ENCODE peak calls at places on chromosomes 12 and 14, in eight cellular contexts. J, U, P, Z, H, Q, O and V are unnamed samples. For H3K27me3, the result is how much of the 10 kb centered on the place peaks cover.

GRCh38 chr14:69484444-69485113 is at the start of gene PLEKHD1:
- DNase-seq in J (peak), U (peak), P (no peak), Z (no peak), H (peak), Q (no peak), O (peak), V (no peak)

GRCh38 chr14:96156804-96157760 is 47.6 kb upstream of the BDKRB2 start:
- DNase-seq in J (no peak), U (no peak), P (no peak), Z (no peak), H (no peak), Q (no peak), O (peak), V (no peak)

GRCh38 chr14:23664207-23664885 is 28.2 kb downstream of the DHRS2 start:
- DNase-seq in J (no peak), U (no peak), P (no peak), Z (no peak), H (no peak), Q (no peak), O (no peak), V (no peak)

GRCh38 chr12:71504471-71504852 is 64.9 kb downstream of the LGR5 start:
- DNase-seq in J (peak), U (no peak), P (no peak), Z (peak), H (no peak), Q (no peak), O (no peak), V (peak)

GRCh38 chr12:11836282-11836963 is 186.9 kb downstream of the ETV6 start:
- DNase-seq in J (no peak), U (no peak), P (no peak), Z (peak), H (no peak), Q (no peak), O (no peak), V (no peak)

GRCh38 chr14:75249958-75250336 is 28.7 kb upstream of the FOS start:
- DNase-seq in J (no peak), U (no peak), P (no peak), Z (no peak), H (no peak), Q (no peak), O (no peak), V (no peak)

GRCh38 chr14:68937790-68938514 is 41.1 kb downstream of the ACTN1 start:
- DNase-seq in J (peak), U (peak), P (no peak), Z (peak), H (peak), Q (no peak), O (peak), V (peak)

GRCh38 chr14:96484391-96484790 is 17.8 kb upstream of the PAPOLA start:
- DNase-seq in J (no peak), U (no peak), P (no peak), Z (no peak), H (no peak), Q (no peak), O (no peak), V (no peak)

GRCh38 chr14:34355584-34356266 is 106.3 kb downstream of the SPTSSA start:
- DNase-seq in J (no peak), U (peak), P (peak), Z (peak), H (peak), Q (no peak), O (no peak), V (no peak)

GRCh38 chr12:4031703-4032291 is 158.6 kb upstream of the PARP11 start:
- DNase-seq in J (no peak), U (no peak), P (no peak), Z (peak), H (peak), Q (no peak), O (peak), V (peak)

GRCh38 chr12:4032906-4033628 is 159.9 kb upstream of the PARP11 start:
- DNase-seq in J (no peak), U (no peak), P (no peak), Z (no peak), H (peak), Q (no peak), O (no peak), V (no peak)

GRCh38 chr12:4036872-4037271 is 163.7 kb upstream of the PARP11 start:
- DNase-seq in J (no peak), U (no peak), P (no peak), Z (no peak), H (no peak), Q (no peak), O (no peak), V (no peak)

GRCh38 chr12:4037747-4038312 is 164.6 kb upstream of the PARP11 start:
- DNase-seq in J (peak), U (no peak), P (peak), Z (peak), H (peak), Q (no peak), O (peak), V (no peak)

GRCh38 chr12:4034926-4035325 is 161.7 kb upstream of the PARP11 start:
- DNase-seq in J (no peak), U (no peak), P (no peak), Z (no peak), H (no peak), Q (no peak), O (no peak), V (no peak)
- H3K27me3 ChIP-seq in J (half or more), U (under half), P (under half), Z (under half), H (under half), Q (under half), O (under half), V (under half)

DNA sequence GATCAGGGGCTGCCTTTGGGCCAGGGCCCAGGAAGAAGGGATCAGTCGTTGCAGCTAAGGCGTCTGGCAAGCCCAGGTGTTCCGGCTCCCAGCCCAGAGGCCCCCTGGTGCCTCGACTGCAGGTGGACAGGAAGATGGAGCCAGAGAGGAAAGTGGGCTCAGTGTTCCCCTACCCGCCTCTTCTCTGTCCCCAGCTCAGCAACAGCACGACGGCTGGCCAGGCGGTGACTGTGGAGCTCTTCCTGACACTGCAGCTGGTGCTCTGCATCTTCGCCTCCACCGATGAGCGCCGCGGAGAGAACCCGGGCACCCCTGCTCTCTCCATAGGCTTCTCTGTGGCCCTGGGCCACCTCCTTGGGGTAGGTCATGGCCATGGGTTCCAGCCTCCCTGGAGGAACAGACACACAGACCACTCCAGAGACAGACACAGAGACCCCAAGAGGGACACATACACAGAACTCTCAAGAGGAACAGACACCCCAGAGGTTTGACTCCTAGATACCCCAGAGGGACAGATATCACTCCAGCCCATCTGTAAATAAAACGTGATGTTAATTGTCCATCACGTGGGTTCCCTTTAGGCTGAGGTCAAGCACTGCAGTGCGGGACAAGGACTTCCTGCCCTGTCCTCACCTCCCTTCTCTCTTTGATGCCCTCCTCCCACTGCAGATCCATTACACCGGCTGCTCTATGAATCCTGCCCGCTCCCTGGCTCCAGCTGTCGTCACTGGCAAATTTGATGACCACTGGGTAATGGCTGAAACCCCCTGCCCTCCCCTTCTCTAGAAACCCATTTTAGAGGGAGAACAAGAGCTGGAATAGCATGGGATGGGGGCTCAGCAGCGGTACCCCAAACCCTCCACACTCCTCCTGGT is 3.7 kb downstream of the AQP2 start:
- DNase-seq in J (no peak), U (no peak), P (no peak), Z (no peak), H (no peak), Q (no peak), O (no peak), V (no peak)
- H3K27me3 ChIP-seq in J (under half), U (under half), P (under half), Z (half or more), H (under half), Q (under half), O (under half), V (half or more)

GRCh38 chr12:22474970-22475720 is 69.2 kb downstream of the C2CD5 start:
- DNase-seq in J (no peak), U (no peak), P (no peak), Z (no peak), H (no peak), Q (no peak), O (no peak), V (no peak)

GRCh38 chr12:22480016-22480415 is 64.3 kb downstream of the C2CD5 start:
- DNase-seq in J (peak), U (no peak), P (no peak), Z (no peak), H (no peak), Q (no peak), O (no peak), V (no peak)

GRCh38 chr12:22473212-22473611 is 71.1 kb downstream of the C2CD5 start:
- DNase-seq in J (no peak), U (no peak), P (no peak), Z (no peak), H (no peak), Q (no peak), O (no peak), V (no peak)

GRCh38 chr12:22477894-22478287 is 66.5 kb downstream of the C2CD5 start:
- DNase-seq in J (no peak), U (no peak), P (no peak), Z (no peak), H (no peak), Q (no peak), O (no peak), V (no peak)

DNA sequence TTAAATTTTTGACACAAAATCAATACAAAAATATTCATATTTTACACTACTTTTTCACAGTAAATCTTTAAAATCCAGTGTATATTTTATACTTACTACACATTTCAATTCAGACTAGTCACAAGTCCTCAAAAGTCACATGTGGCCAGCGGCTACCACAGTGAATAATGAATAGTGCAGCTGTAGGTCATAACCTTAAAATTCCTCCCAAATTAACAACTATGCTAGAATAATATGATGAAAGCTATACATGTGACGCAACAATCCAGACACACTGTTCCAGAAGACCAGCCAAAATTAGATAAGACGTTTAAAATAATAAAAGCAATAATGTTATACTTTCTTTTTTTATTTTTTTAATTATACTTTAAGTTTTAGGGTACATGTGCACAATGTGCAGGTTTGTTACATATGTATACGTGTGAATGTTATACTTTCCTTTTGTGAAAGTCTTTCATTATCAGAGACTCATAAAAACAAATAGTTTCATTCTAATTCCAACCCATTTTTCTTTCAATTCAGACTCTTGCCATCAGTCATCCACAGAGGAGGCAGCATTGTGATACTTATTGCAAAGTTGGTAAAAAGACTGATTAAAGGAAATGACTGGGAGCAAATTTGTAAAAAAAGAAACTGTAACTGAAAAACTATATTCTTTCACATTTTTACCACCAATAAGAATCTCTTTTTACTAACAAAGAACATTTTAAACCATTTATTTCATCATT is 67.0 kb downstream of the C2CD5 start:
- DNase-seq in J (no peak), U (no peak), P (no peak), Z (no peak), H (peak), Q (no peak), O (no peak), V (no peak)
- H3K27me3 ChIP-seq in J (under half), U (under half), P (under half), Z (under half), H (under half), Q (under half), O (under half), V (under half)

GRCh38 chr12:4015225-4016076 is 142.3 kb upstream of the PARP11 start:
- DNase-seq in J (no peak), U (no peak), P (no peak), Z (no peak), H (no peak), Q (no peak), O (peak), V (no peak)
- H3K27me3 ChIP-seq in J (under half), U (half or more), P (under half), Z (under half), H (under half), Q (under half), O (under half), V (under half)

GRCh38 chr12:48973992-48974673 is 2.6 kb upstream of the WNT10B start:
- DNase-seq in J (peak), U (no peak), P (no peak), Z (no peak), H (no peak), Q (no peak), O (peak), V (peak)
- H3K27me3 ChIP-seq in J (half or more), U (under half), P (under half), Z (half or more), H (under half), Q (under half), O (under half), V (half or more)

GRCh38 chr14:100724061-100724460 is 2.6 kb upstream of the DLK1 start:
- DNase-seq in J (no peak), U (no peak), P (no peak), Z (no peak), H (no peak), Q (no peak), O (no peak), V (no peak)
- H3K27me3 ChIP-seq in J (under half), U (under half), P (under half), Z (half or more), H (under half), Q (under half), O (under half), V (half or more)

GRCh38 chr14:100592972-100593371 is 5.8 kb upstream of the BEGAIN start:
- DNase-seq in J (no peak), U (no peak), P (no peak), Z (no peak), H (no peak), Q (no peak), O (no peak), V (no peak)
- H3K27me3 ChIP-seq in J (half or more), U (half or more), P (under half), Z (half or more), H (under half), Q (under half), O (under half), V (half or more)

DNA sequence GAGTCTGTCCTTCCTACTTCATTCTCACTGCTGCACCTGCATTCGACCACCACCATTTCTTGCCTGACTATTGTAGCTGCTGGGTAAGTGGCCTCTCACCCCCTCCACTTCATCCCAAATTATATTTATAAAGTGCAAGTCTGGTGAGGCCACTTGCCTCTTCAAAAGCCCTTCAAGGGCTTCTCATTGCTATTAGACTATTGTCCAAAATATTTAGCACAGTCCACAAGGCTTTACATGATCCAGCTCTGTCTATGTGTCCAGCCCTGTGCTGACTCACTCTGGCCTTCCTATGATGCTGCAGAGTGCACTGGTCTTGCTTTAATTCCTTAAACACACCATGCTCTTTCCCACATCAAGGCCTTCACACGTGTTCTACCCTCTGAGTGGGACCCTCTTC is 46.0 kb downstream of the PAH start:
- DNase-seq in J (no peak), U (no peak), P (no peak), Z (no peak), H (no peak), Q (no peak), O (no peak), V (no peak)
- H3K27me3 ChIP-seq in J (under half), U (under half), P (under half), Z (under half), H (under half), Q (under half), O (under half), V (under half)

GRCh38 chr12:54030889-54031860 is 1.7 kb upstream of the HOXC5 start:
- DNase-seq in J (peak), U (no peak), P (no peak), Z (no peak), H (no peak), Q (no peak), O (peak), V (no peak)

GRCh38 chr12:54027442-54027786 is 826 bp upstream of the HOXC6 start:
- DNase-seq in J (no peak), U (no peak), P (no peak), Z (no peak), H (no peak), Q (no peak), O (no peak), V (no peak)

GRCh38 chr12:54030442-54030801 is 2.2 kb downstream of the HOXC6 start:
- DNase-seq in J (no peak), U (no peak), P (no peak), Z (no peak), H (no peak), Q (no peak), O (no peak), V (no peak)

GRCh38 chr12:54028324-54029201 is at the start of gene HOXC6:
- DNase-seq in J (no peak), U (no peak), P (no peak), Z (no peak), H (no peak), Q (no peak), O (no peak), V (no peak)

GRCh38 chr12:54029529-54030441 is 1.5 kb downstream of the HOXC6 start:
- DNase-seq in J (no peak), U (no peak), P (no peak), Z (no peak), H (no peak), Q (no peak), O (no peak), V (no peak)
- H3K27me3 ChIP-seq in J (half or more), U (under half), P (under half), Z (half or more), H (under half), Q (under half), O (under half), V (half or more)

DNA sequence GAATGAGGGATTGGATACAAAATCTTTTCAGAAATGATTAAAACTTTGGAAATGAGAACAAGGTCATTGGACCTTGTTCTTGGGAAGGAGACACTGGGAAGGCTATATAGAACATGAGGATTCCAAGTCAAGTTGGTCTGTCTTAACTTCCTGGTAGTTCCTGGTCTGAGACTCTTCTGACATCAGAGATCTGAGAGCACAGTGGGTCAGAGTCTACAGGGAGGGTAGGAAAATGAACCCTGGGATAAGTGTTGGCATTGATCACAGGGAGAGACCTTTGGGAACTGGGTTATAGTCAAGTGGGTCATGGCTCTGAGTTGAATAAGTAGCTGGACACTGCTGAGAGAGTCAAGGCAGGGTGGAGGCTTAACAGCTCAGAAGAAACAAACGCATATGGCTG is 17.3 kb upstream of the KCNA1 start:
- DNase-seq in J (no peak), U (no peak), P (no peak), Z (no peak), H (no peak), Q (no peak), O (no peak), V (no peak)
- H3K27me3 ChIP-seq in J (under half), U (under half), P (under half), Z (half or more), H (under half), Q (under half), O (under half), V (half or more)